ENCODE peak calls at places on chromosomes 5 and 9, in four cellular contexts. One of them, this sample, is unnamed.

GRCh38 chr9:27279611-27280010 is 17.3 kb downstream of the EQTN start:
- DNase-seq in NT2/D1: no peak
- DNase-seq in HepG2: no peak
- DNase-seq in H1: no peak
- DNase-seq in this sample: no peak

GRCh38 chr5:115559524-115559923 is 14.9 kb upstream of the FEM1C start:
- DNase-seq in H1: no peak
- DNase-seq in HepG2: no peak
- DNase-seq in NT2/D1: no peak
- DNase-seq in this sample: no peak

GRCh38 chr5:147464211-147464610 is 45.7 kb downstream of the DPYSL3 start:
- DNase-seq in NT2/D1: no peak
- DNase-seq in H1: no peak
- DNase-seq in HepG2: peak
- DNase-seq in this sample: peak

GRCh38 chr9:82206490-82206889 is 217.9 kb downstream of the SPATA31D1 start:
- DNase-seq in HepG2: no peak
- DNase-seq in NT2/D1: no peak
- DNase-seq in H1: no peak
- DNase-seq in this sample: no peak

GRCh38 chr5:141878186-141878770 is at the start of gene PCDH1:
- DNase-seq in H1: no peak
- DNase-seq in HepG2: no peak
- DNase-seq in NT2/D1: no peak
- DNase-seq in this sample: peak

GRCh38 chr5:138000102-138000723 is 32.7 kb downstream of the FAM13B start:
- DNase-seq in H1: no peak
- DNase-seq in HepG2: peak
- DNase-seq in NT2/D1: no peak
- DNase-seq in this sample: no peak

GRCh38 chr5:113283558-113283957 is 151.2 kb downstream of the TSSK1B start:
- DNase-seq in H1: no peak
- DNase-seq in HepG2: no peak
- DNase-seq in NT2/D1: no peak
- DNase-seq in this sample: no peak

GRCh38 chr5:171986772-171987171 is 19.7 kb downstream of the FBXW11 start:
- DNase-seq in H1: no peak
- DNase-seq in NT2/D1: no peak
- DNase-seq in HepG2: no peak
- DNase-seq in this sample: no peak

GRCh38 chr5:170540276-170540675 is 36.5 kb downstream of the KCNIP1 start:
- DNase-seq in NT2/D1: no peak
- DNase-seq in H1: no peak
- DNase-seq in HepG2: no peak
- DNase-seq in this sample: no peak

GRCh38 chr9:109918359-109919163 is 138.6 kb downstream of the PALM2AKAP2 start:
- DNase-seq in H1: no peak
- DNase-seq in HepG2: no peak
- DNase-seq in NT2/D1: no peak
- DNase-seq in this sample: no peak

GRCh38 chr5:133240425-133241091 is 188.7 kb downstream of the HSPA4 start:
- DNase-seq in NT2/D1: no peak
- DNase-seq in H1: no peak
- DNase-seq in HepG2: peak
- DNase-seq in this sample: no peak

GRCh38 chr5:43044181-43044914 is 4.2 kb upstream of the ANXA2R start:
- DNase-seq in NT2/D1: no peak
- DNase-seq in H1: peak
- DNase-seq in HepG2: no peak
- DNase-seq in this sample: no peak

GRCh38 chr9:136995772-136996308 is 528 bp downstream of the CLIC3 start:
- DNase-seq in H1: no peak
- DNase-seq in NT2/D1: no peak
- DNase-seq in HepG2: no peak
- DNase-seq in this sample: no peak

GRCh38 chr9:136995370-136995769 is 998 bp downstream of the CLIC3 start:
- DNase-seq in H1: no peak
- DNase-seq in NT2/D1: no peak
- DNase-seq in HepG2: no peak
- DNase-seq in this sample: no peak

GRCh38 chr9:136997355-136997754 is 987 bp upstream of the CLIC3 start:
- DNase-seq in HepG2: no peak
- DNase-seq in NT2/D1: no peak
- DNase-seq in H1: no peak
- DNase-seq in this sample: no peak

GRCh38 chr9:136997830-136998234 is 1.5 kb upstream of the CLIC3 start:
- DNase-seq in NT2/D1: no peak
- DNase-seq in HepG2: no peak
- DNase-seq in H1: no peak
- DNase-seq in this sample: no peak

GRCh38 chr9:136996361-136997281 is at the start of gene CLIC3:
- DNase-seq in NT2/D1: no peak
- DNase-seq in HepG2: peak
- DNase-seq in H1: peak
- DNase-seq in this sample: no peak
- TF ChIP-seq SUZ12 in NT2/D1: no peak
- TF ChIP-seq SUZ12 in HepG2: no peak
- TF ChIP-seq SUZ12 in H1: no peak
- TF ChIP-seq SUZ12 in this sample: no peak

GRCh38 chr5:122977306-122977705 is 59.2 kb downstream of the PPIC start:
- DNase-seq in NT2/D1: no peak
- DNase-seq in H1: no peak
- DNase-seq in HepG2: no peak
- DNase-seq in this sample: no peak
- TF ChIP-seq SUZ12 in NT2/D1: no peak
- TF ChIP-seq SUZ12 in H1: no peak
- TF ChIP-seq SUZ12 in HepG2: no peak
- TF ChIP-seq SUZ12 in this sample: no peak

DNA sequence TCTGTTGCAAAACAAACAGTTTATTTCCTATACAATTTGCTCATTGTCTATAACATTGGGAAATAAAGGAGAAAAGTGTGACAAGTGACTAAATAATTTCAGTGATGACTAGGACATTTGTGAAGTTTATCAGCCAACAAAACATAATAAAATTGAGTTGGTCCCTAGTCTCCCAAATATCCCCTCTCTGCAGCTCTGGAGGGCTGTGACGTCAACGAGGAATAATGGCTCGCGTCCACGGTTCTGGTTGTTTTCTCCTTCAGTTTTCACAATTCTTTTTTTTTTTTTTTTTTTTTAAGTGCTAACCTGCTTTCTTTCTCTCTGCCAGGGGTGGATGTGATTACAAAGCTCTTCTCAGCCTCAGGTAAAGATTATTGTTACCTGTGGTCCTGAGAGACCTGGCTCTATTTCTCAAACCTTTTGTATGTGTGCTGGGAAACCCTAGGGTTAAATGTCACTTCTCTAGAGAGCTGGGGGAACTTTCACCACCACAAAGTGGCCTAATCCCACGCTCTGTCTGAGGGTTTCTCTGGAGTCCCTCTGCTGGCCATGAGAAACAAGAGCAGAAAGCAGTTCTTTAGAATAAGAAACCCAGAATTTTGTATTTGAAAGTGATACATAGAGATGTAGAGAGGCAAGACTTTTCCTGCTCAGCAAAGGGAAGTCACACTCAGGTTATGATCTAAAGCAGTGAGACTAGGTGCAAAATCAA is 36.2 kb upstream of the ANKRD55 start:
- DNase-seq in NT2/D1: no peak
- DNase-seq in H1: no peak
- DNase-seq in HepG2: peak
- DNase-seq in this sample: peak
- TF ChIP-seq SUZ12 in NT2/D1: no peak
- TF ChIP-seq SUZ12 in H1: no peak
- TF ChIP-seq SUZ12 in HepG2: no peak
- TF ChIP-seq SUZ12 in this sample: no peak

GRCh38 chr9:98995971-98996504 is 52.3 kb downstream of the COL15A1 start:
- DNase-seq in H1: no peak
- DNase-seq in HepG2: no peak
- DNase-seq in NT2/D1: no peak
- DNase-seq in this sample: no peak

GRCh38 chr9:98993570-98993945 is 49.9 kb downstream of the COL15A1 start:
- DNase-seq in H1: no peak
- DNase-seq in NT2/D1: no peak
- DNase-seq in HepG2: no peak
- DNase-seq in this sample: no peak

GRCh38 chr9:98995059-98995665 is 51.5 kb downstream of the COL15A1 start:
- DNase-seq in NT2/D1: no peak
- DNase-seq in H1: no peak
- DNase-seq in HepG2: no peak
- DNase-seq in this sample: no peak

GRCh38 chr9:98992885-98993569 is 49.3 kb downstream of the COL15A1 start:
- DNase-seq in H1: no peak
- DNase-seq in NT2/D1: no peak
- DNase-seq in HepG2: no peak
- DNase-seq in this sample: no peak

DNA sequence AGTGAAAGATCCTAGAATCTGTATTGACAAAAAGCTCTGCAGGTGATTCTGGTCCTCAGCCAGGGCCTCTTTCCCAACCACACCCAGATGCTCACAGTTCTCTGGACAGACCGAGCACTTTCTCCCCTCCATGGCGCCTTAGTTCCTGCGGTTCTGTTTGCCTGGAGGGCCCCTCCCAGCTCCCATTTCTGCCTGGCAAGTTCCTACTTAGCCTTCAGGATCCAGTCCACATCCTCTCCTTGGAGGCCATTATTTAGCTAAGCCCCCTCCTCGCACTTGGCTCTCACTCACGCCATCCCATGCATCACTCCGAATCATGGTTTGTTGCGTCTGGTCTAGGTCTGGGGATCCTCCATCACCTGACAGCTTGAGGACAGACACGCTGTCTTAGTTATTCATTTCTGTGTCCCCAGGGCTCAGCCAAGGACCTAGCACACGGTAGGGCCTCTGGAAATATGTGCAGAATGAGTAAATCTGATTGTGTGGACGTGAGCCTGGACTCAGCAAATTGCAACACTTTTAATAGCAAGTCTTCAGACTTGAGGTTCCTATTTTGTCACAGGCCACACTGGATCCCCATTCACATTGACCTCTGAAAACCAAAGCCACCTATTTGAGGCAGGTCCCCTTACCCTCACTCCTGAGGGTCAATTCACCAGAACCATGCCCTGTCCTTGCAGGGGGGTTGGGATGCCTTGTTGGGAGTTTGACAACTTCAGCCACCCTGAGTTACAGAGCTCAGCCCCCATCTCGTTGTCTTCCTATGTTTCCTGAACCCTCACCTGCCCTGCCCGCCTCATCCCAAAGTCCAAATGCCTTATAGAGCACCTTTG is 50.7 kb downstream of the COL15A1 start:
- DNase-seq in HepG2: no peak
- DNase-seq in H1: no peak
- DNase-seq in NT2/D1: no peak
- DNase-seq in this sample: no peak
- TF ChIP-seq SUZ12 in HepG2: no peak
- TF ChIP-seq SUZ12 in H1: no peak
- TF ChIP-seq SUZ12 in NT2/D1: no peak
- TF ChIP-seq SUZ12 in this sample: no peak

GRCh38 chr5:139901971-139902370 is 106.4 kb downstream of the PSD2 start:
- DNase-seq in H1: no peak
- DNase-seq in NT2/D1: no peak
- DNase-seq in HepG2: no peak
- DNase-seq in this sample: no peak
- TF ChIP-seq SUZ12 in H1: no peak
- TF ChIP-seq SUZ12 in NT2/D1: no peak
- TF ChIP-seq SUZ12 in HepG2: no peak
- TF ChIP-seq SUZ12 in this sample: no peak

DNA sequence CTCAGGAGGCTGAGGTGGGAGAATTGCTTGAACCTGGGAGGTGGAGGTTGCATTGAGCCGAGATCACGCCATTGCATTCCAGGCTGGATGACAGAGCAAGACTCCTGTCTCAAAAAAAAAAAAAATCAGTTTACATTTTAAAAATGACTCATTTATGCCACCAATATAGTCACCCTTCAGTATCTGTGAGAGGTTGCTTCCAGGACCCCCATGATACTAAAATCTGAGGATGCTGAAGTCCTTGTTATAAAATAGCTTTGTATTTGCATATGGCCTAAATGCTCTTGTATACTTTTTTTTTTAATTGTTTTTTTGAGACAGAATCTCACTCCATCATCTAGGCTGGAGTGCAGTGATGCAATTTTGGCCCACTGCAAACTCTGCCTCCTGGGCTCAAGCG is 5.8 kb downstream of the OCLN start:
- DNase-seq in HepG2: no peak
- DNase-seq in NT2/D1: no peak
- DNase-seq in H1: no peak
- DNase-seq in this sample: no peak
- TF ChIP-seq SUZ12 in HepG2: no peak
- TF ChIP-seq SUZ12 in NT2/D1: no peak
- TF ChIP-seq SUZ12 in H1: no peak
- TF ChIP-seq SUZ12 in this sample: no peak

GRCh38 chr5:3361811-3362605 is 233.6 kb upstream of the IRX1 start:
- DNase-seq in NT2/D1: no peak
- DNase-seq in H1: no peak
- DNase-seq in HepG2: no peak
- DNase-seq in this sample: no peak
- TF ChIP-seq SUZ12 in NT2/D1: no peak
- TF ChIP-seq SUZ12 in H1: no peak
- TF ChIP-seq SUZ12 in HepG2: no peak
- TF ChIP-seq SUZ12 in this sample: no peak

DNA sequence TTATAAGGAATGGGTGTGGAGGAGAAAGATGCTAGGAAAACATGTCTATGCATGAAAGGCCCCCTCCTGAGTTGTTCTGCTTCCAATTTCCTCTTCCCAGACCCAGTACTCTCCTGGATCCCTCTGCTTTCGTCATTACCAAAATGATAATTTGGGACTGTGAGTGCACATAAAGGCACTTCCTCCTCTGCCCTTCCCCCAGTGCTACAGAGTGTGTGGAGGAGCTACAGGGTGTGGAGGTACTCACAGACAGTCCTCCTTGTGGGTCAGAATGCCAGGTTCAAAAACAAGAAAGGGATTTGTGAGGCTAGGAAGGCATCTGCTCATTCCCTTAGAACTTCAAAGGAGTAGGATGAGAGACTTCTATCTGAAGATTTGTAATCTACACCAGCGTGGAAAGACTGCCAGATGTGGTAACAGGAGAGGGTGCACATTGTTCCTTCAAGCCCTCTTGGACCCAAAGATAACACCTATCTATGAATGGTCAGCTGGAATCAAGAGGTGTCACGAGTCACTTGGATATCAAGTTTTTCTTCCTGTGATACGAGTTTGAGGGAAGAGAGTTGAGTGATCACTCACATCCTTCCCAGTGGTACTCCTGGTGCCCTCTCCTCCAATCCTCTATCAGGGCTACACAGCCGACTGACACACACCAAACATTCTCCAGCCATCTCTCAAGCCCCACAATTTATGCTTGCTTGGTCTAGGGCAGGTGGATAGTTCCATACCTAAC is 201.1 kb downstream of the EPB41L4A start:
- DNase-seq in HepG2: no peak
- DNase-seq in NT2/D1: no peak
- DNase-seq in H1: no peak
- DNase-seq in this sample: no peak
- TF ChIP-seq SUZ12 in HepG2: no peak
- TF ChIP-seq SUZ12 in NT2/D1: no peak
- TF ChIP-seq SUZ12 in H1: no peak
- TF ChIP-seq SUZ12 in this sample: no peak

This sample was measured in HEK293T.